ENCODE peak calls at places on chromosomes 3 and 15, in four cellular contexts. One of them, this sample, is unnamed.
A peak's percentile ranks its signal among the peaks of the same experiment; 100 is the strongest.

GRCh38 chr3:135084404-135084803 is 289.3 kb downstream of the EPHB1 start:
- DNase-seq in fibroblast of the aortic adventitia: peak; percentile 43
- DNase-seq in lower leg skin: no peak
- DNase-seq in psoas muscle: no peak
- DNase-seq in this sample: peak; percentile 43

GRCh38 chr15:75174736-75175135 is 26.9 kb upstream of the C15orf39 start:
- DNase-seq in psoas muscle: no peak
- DNase-seq in lower leg skin: no peak
- DNase-seq in fibroblast of the aortic adventitia: no peak
- DNase-seq in this sample: no peak

GRCh38 chr15:30905821-30906220 is 2.1 kb downstream of the FAN1 start:
- DNase-seq in lower leg skin: no peak
- DNase-seq in fibroblast of the aortic adventitia: no peak
- DNase-seq in psoas muscle: no peak
- DNase-seq in this sample: no peak

GRCh38 chr3:132556467-132557159 is 40.5 kb upstream of the ACKR4 start:
- DNase-seq in psoas muscle: peak; percentile 58
- DNase-seq in lower leg skin: peak; percentile 83
- DNase-seq in fibroblast of the aortic adventitia: peak; percentile 42
- DNase-seq in this sample: peak; percentile 41

GRCh38 chr15:79401301-79401700 is 30.8 kb upstream of the MINAR1 start:
- DNase-seq in psoas muscle: no peak
- DNase-seq in lower leg skin: no peak
- DNase-seq in fibroblast of the aortic adventitia: no peak
- DNase-seq in this sample: peak; percentile 11

GRCh38 chr3:193803288-193803687 is 210.3 kb downstream of the OPA1 start:
- DNase-seq in psoas muscle: no peak
- DNase-seq in fibroblast of the aortic adventitia: no peak
- DNase-seq in lower leg skin: no peak
- DNase-seq in this sample: no peak

GRCh38 chr15:79015416-79015815 is 70.6 kb upstream of the CTSH start:
- DNase-seq in psoas muscle: no peak
- DNase-seq in fibroblast of the aortic adventitia: no peak
- DNase-seq in lower leg skin: no peak
- DNase-seq in this sample: no peak

GRCh38 chr15:61467823-61468222 is 238.7 kb upstream of the RORA start:
- DNase-seq in fibroblast of the aortic adventitia: no peak
- DNase-seq in psoas muscle: no peak
- DNase-seq in lower leg skin: no peak
- DNase-seq in this sample: no peak

GRCh38 chr3:69160525-69160924 is 38.1 kb upstream of the LMOD3 start:
- DNase-seq in fibroblast of the aortic adventitia: no peak
- DNase-seq in lower leg skin: no peak
- DNase-seq in psoas muscle: no peak
- DNase-seq in this sample: no peak

GRCh38 chr15:25858952-25859760 is 4.0 kb downstream of the ATP10A start:
- DNase-seq in fibroblast of the aortic adventitia: no peak
- DNase-seq in psoas muscle: no peak
- DNase-seq in lower leg skin: no peak
- DNase-seq in this sample: no peak

GRCh38 chr3:189563841-189564563 is 67.2 kb upstream of the TP63 start:
- DNase-seq in lower leg skin: no peak
- DNase-seq in psoas muscle: no peak
- DNase-seq in fibroblast of the aortic adventitia: peak; percentile 86
- DNase-seq in this sample: peak; percentile 88

GRCh38 chr3:126345641-126346460 is 11.4 kb downstream of the KLF15 start:
- DNase-seq in psoas muscle: peak; percentile 50
- DNase-seq in fibroblast of the aortic adventitia: no peak
- DNase-seq in lower leg skin: peak; percentile 81
- DNase-seq in this sample: no peak

GRCh38 chr3:38479431-38480092 is 16.6 kb upstream of the EXOG start:
- DNase-seq in fibroblast of the aortic adventitia: peak; percentile 72
- DNase-seq in lower leg skin: no peak
- DNase-seq in psoas muscle: peak; percentile 79
- DNase-seq in this sample: peak; percentile 65

GRCh38 chr15:47194718-47195117 is 522.6 kb upstream of the SEMA6D start:
- DNase-seq in psoas muscle: no peak
- DNase-seq in lower leg skin: no peak
- DNase-seq in fibroblast of the aortic adventitia: peak; percentile 52
- DNase-seq in this sample: peak; percentile 17

GRCh38 chr15:81813215-81813614 is 232.6 kb downstream of the MEX3B start:
- DNase-seq in psoas muscle: no peak
- DNase-seq in fibroblast of the aortic adventitia: no peak
- DNase-seq in lower leg skin: no peak
- DNase-seq in this sample: no peak

GRCh38 chr3:159339131-159339530 is 537.3 kb downstream of the MFSD1 start:
- DNase-seq in psoas muscle: no peak
- DNase-seq in fibroblast of the aortic adventitia: no peak
- DNase-seq in lower leg skin: no peak
- DNase-seq in this sample: no peak

GRCh38 chr3:123315271-123315595 is 113.5 kb downstream of the SEC22A start:
- DNase-seq in fibroblast of the aortic adventitia: no peak
- DNase-seq in psoas muscle: no peak
- DNase-seq in lower leg skin: no peak
- DNase-seq in this sample: no peak

GRCh38 chr3:42216820-42217416 is 49.1 kb downstream of the CCK start:
- DNase-seq in fibroblast of the aortic adventitia: no peak
- DNase-seq in psoas muscle: no peak
- DNase-seq in lower leg skin: no peak
- DNase-seq in this sample: peak; percentile 46

GRCh38 chr3:162390891-162391290 is 894.3 kb downstream of the OTOL1 start:
- DNase-seq in psoas muscle: no peak
- DNase-seq in lower leg skin: no peak
- DNase-seq in fibroblast of the aortic adventitia: peak; percentile 47
- DNase-seq in this sample: peak; percentile 71

GRCh38 chr3:110178965-110179364 is 841.6 kb upstream of the DPPA4 start:
- DNase-seq in fibroblast of the aortic adventitia: peak; percentile 8
- DNase-seq in psoas muscle: no peak
- DNase-seq in lower leg skin: no peak
- DNase-seq in this sample: peak; percentile 47

GRCh38 chr15:96285306-96285705 is 45.2 kb upstream of the NR2F2 start:
- DNase-seq in fibroblast of the aortic adventitia: peak; percentile 77
- DNase-seq in psoas muscle: no peak
- DNase-seq in lower leg skin: no peak
- DNase-seq in this sample: peak; percentile 70

GRCh38 chr3:9934235-9934621 is 594 bp downstream of the CRELD1 start:
- DNase-seq in psoas muscle: no peak
- DNase-seq in lower leg skin: peak; percentile 87
- DNase-seq in fibroblast of the aortic adventitia: peak; percentile 45
- DNase-seq in this sample: no peak

GRCh38 chr3:26621891-26622633 is 510 bp upstream of the LRRC3B start:
- DNase-seq in fibroblast of the aortic adventitia: no peak
- DNase-seq in psoas muscle: no peak
- DNase-seq in lower leg skin: no peak
- DNase-seq in this sample: no peak
- H3K4me3 ChIP-seq in fibroblast of the aortic adventitia: no peak overlapping the region
- H3K4me3 ChIP-seq in psoas muscle: peak overlapping the region; percentile 73
- H3K4me3 ChIP-seq in lower leg skin: peak overlapping the region; percentile 2
- H3K4me3 ChIP-seq in this sample: no peak overlapping the region

GRCh38 chr3:32551496-32551895 is 19.2 kb downstream of the DYNC1LI1 start:
- DNase-seq in psoas muscle: no peak
- DNase-seq in lower leg skin: no peak
- DNase-seq in fibroblast of the aortic adventitia: no peak
- DNase-seq in this sample: no peak
- TF ChIP-seq CTCF in psoas muscle: no peak
- TF ChIP-seq CTCF in lower leg skin: no peak
- TF ChIP-seq CTCF in fibroblast of the aortic adventitia: no peak
- TF ChIP-seq CTCF in this sample: no peak

GRCh38 chr3:194855025-194855391 is 169.3 kb downstream of the FAM43A start:
- DNase-seq in fibroblast of the aortic adventitia: no peak
- DNase-seq in psoas muscle: no peak
- DNase-seq in lower leg skin: no peak
- DNase-seq in this sample: no peak
- H3K4me3 ChIP-seq in fibroblast of the aortic adventitia: no peak overlapping the region
- H3K4me3 ChIP-seq in psoas muscle: no peak overlapping the region
- H3K4me3 ChIP-seq in lower leg skin: no peak overlapping the region
- H3K4me3 ChIP-seq in this sample: no peak overlapping the region

GRCh38 chr3:13673207-13673606 is 124.3 kb downstream of the FBLN2 start:
- DNase-seq in psoas muscle: peak; percentile 24
- DNase-seq in lower leg skin: no peak
- DNase-seq in fibroblast of the aortic adventitia: peak; percentile 2
- DNase-seq in this sample: no peak
- TF ChIP-seq CTCF in psoas muscle: no peak
- TF ChIP-seq CTCF in lower leg skin: no peak
- TF ChIP-seq CTCF in fibroblast of the aortic adventitia: peak; percentile 41
- TF ChIP-seq CTCF in this sample: peak; percentile 42

DNA sequence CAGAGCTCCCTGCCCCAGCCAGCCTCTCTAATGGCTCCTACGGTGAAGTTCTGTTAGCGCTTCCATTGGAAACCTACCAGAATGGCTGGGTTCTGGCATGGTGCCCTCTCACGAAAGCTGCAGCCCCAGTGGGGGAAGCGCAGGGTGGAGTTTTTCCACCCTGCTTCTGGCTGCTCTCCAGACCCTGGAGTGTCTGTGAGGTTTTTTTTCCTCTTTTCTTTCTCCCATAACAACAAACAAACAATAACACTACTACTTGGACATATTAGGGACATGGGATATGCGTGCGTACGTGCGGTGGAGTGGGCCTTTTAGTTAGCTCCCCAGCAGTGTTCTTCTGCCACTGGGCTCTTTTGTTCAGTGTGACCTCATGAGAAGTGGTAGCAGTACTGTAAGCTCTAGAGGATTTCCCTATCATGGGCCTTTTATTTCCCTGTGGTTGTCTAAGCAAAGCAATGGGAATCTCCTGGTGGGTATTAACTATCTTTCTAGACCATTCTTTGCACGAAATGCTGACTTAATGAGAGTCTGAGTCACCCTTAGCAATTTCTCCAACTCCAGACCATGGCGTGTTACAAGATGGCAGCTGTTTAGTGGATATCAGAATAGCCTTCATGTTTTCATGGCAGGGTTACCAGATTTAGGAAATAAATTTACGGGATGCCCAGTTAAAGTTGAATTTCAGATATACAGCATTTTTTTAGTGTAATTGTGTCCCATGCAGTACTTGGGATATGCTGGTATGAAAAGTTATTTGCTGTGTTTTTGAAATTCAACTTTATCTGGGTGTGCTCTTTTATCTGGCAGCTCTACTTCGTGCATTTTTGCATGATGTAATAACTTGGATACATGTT is 162.0 kb downstream of the FNDC3B start:
- DNase-seq in fibroblast of the aortic adventitia: peak; percentile 98
- DNase-seq in lower leg skin: peak; percentile 95
- DNase-seq in psoas muscle: peak; percentile 86
- DNase-seq in this sample: peak; percentile 94
- H3K4me3 ChIP-seq in fibroblast of the aortic adventitia: peak overlapping the region; percentile 29
- H3K4me3 ChIP-seq in lower leg skin: no peak overlapping the region
- H3K4me3 ChIP-seq in psoas muscle: peak overlapping the region; percentile 17
- H3K4me3 ChIP-seq in this sample: no peak overlapping the region

DNA sequence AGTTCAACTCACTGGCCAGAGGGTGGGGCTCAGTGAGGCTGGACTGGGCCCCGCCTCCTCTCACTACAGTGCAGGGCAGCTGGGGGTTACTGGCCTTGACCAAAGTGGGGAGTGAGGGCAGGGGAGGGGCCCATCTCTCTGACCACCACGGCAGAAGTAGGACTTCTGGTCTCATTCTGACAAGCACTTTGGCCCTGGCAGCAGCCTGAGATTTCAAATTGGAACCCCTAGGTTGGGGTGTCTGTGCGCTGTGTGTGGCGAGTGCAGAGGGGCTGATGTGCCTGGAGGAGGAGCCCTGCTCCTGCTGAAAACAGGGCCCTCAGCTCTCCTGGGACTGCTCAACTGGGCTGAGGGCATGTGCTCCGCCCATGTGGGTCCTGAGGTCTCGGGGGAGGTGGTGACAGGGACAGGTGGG is 60.3 kb upstream of the RPL32 start:
- DNase-seq in lower leg skin: no peak
- DNase-seq in psoas muscle: peak; percentile 41
- DNase-seq in fibroblast of the aortic adventitia: no peak
- DNase-seq in this sample: no peak
- TF ChIP-seq CTCF in lower leg skin: no peak
- TF ChIP-seq CTCF in psoas muscle: no peak
- TF ChIP-seq CTCF in fibroblast of the aortic adventitia: no peak
- TF ChIP-seq CTCF in this sample: no peak

This sample was measured in AG10803.